ENCODE peak calls at places on chromosomes 12 and 14, in nine cellular contexts. X is amygdala; O is retinal pigment epithelial cell; C is Ammon's horn; E is activated naive CD4-positive, alpha-beta T cell treated with anti-CD3 and anti-CD28 coated beads, Interleukin-2, amount 50 U/mL, for 72 hours; A is HTR-8/SVneo; H is mesenteric fat pad; G is stimulated activated CD4-positive, alpha-beta T cell treated with anti-CD3 and anti-CD28 coated beads, TNF-alpha, amount 100 ng/mL, for 1 hour; V is stomach. Y is an unnamed sample.

GRCh38 chr12:65725376-65725775 is 98.9 kb upstream of the HMGA2 start:
- DNase-seq in X (no peak), O (no peak), C (no peak), E (no peak), A (no peak), H (no peak), G (no peak), V (no peak), Y (no peak)

GRCh38 chr12:109544955-109545531 is 28.3 kb downstream of the MMAB start:
- DNase-seq in X (no peak), O (no peak), C (no peak), E (no peak), A (peak), H (no peak), G (no peak), V (no peak), Y (no peak)

GRCh38 chr12:6116481-6117021 is 7.9 kb downstream of the VWF start:
- DNase-seq in X (no peak), O (no peak), C (no peak), E (no peak), A (peak), H (peak), G (no peak), V (no peak), Y (no peak)

GRCh38 chr14:80202888-80203562 is 8.3 kb downstream of the DIO2 start:
- DNase-seq in X (no peak), O (no peak), C (no peak), E (peak), A (no peak), H (no peak), G (no peak), V (peak), Y (no peak)

GRCh38 chr12:88142610-88142991 is 494 bp downstream of the TMTC3 start:
- DNase-seq in X (no peak), O (no peak), C (no peak), E (peak), A (no peak), H (no peak), G (no peak), V (peak), Y (no peak)

GRCh38 chr14:105881021-105881930 is 354.9 kb downstream of the TMEM121 start:
- DNase-seq in X (no peak), O (no peak), C (no peak), E (no peak), A (no peak), H (no peak), G (no peak), V (peak), Y (peak)

GRCh38 chr12:103085541-103085940 is 128.1 kb downstream of the ASCL1 start:
- DNase-seq in X (no peak), O (no peak), C (no peak), E (no peak), A (no peak), H (no peak), G (no peak), V (no peak), Y (no peak)

GRCh38 chr12:84994436-84994835 is 41.6 kb downstream of the TSPAN19 start:
- DNase-seq in X (no peak), O (no peak), C (no peak), E (no peak), A (no peak), H (no peak), G (no peak), V (no peak), Y (no peak)

GRCh38 chr14:104445086-104445485 is 134.5 kb upstream of the C14orf180 start:
- DNase-seq in X (no peak), O (no peak), C (no peak), E (no peak), A (no peak), H (peak), G (no peak), V (peak), Y (no peak)

GRCh38 chr14:86799244-86799647 is 1193.7 kb downstream of the GALC start:
- DNase-seq in X (no peak), O (peak), C (peak), E (no peak), A (peak), H (no peak), G (no peak), V (no peak), Y (no peak)

GRCh38 chr12:58925111-58925732 is 4.9 kb upstream of the LRIG3 start:
- DNase-seq in X (no peak), O (no peak), C (no peak), E (no peak), A (no peak), H (no peak), G (no peak), V (no peak), Y (no peak)

GRCh38 chr12:75208851-75209781 is 523 bp downstream of the KCNC2 start:
- DNase-seq in X (no peak), O (no peak), C (peak), E (peak), A (peak), H (no peak), G (no peak), V (no peak), Y (peak)

GRCh38 chr12:45477526-45477925 is 252.0 kb upstream of the ARID2 start:
- DNase-seq in X (no peak), O (no peak), C (no peak), E (no peak), A (no peak), H (no peak), G (no peak), V (no peak), Y (no peak)

GRCh38 chr12:100970894-100971293 is 176.3 kb downstream of the ANO4 start:
- DNase-seq in X (no peak), O (no peak), C (no peak), E (no peak), A (no peak), H (no peak), G (no peak), V (no peak), Y (no peak)

GRCh38 chr12:93197067-93197593 is 180.6 kb upstream of the NUDT4 start:
- DNase-seq in X (no peak), O (no peak), C (no peak), E (no peak), A (no peak), H (no peak), G (no peak), V (no peak), Y (no peak)

GRCh38 chr14:105132921-105133320 is 35.7 kb downstream of the JAG2 start:
- DNase-seq in X (no peak), O (no peak), C (no peak), E (no peak), A (no peak), H (peak), G (no peak), V (no peak), Y (no peak)

Y was measured in posterior cingulate gyrus.